ENCODE peak calls at places on chromosome 15, in four cellular contexts. O, A, C and G are unnamed samples. For H3K9me3, H3K4me1 and H3K27me3, the result is how much of the 10 kb centered on the place peaks cover.

GRCh38 chr15:60299452-60300047 is 98.2 kb downstream of the ANXA2 start:
- DNase-seq in C (peak), A (no peak), O (peak), G (peak)

GRCh38 chr15:35583863-35584528 is 38.0 kb upstream of the DPH6 start:
- DNase-seq in C (no peak), A (no peak), O (no peak), G (no peak)

GRCh38 chr15:75749820-75750219 is 37.2 kb upstream of the CSPG4 start:
- DNase-seq in O (no peak), A (peak), C (no peak), G (no peak)

GRCh38 chr15:100732359-100733055 is 130.1 kb downstream of the ASB7 start:
- DNase-seq in C (peak), A (peak), O (no peak), G (no peak)

GRCh38 chr15:72271221-72271620 is 1.1 kb downstream of the PARP6 start:
- DNase-seq in C (no peak), A (no peak), O (no peak), G (no peak)

GRCh38 chr15:87419341-87419740 is 837.2 kb downstream of the NTRK3 start:
- DNase-seq in A (no peak), O (no peak), C (no peak), G (no peak)

GRCh38 chr15:57114070-57114469 is 195.6 kb downstream of the TCF12 start:
- DNase-seq in A (no peak), C (peak), O (no peak), G (no peak)

GRCh38 chr15:22888120-22888859 is 49.8 kb downstream of the NIPA2 start:
- DNase-seq in O (no peak), A (no peak), C (peak), G (no peak)

GRCh38 chr15:43903864-43904290 is 77.1 kb downstream of the WDR76 start:
- DNase-seq in A (no peak), C (peak), O (peak), G (peak)

GRCh38 chr15:51846463-51847230 is 17.2 kb downstream of the TMOD3 start:
- DNase-seq in O (no peak), A (no peak), C (no peak), G (no peak)

GRCh38 chr15:31272558-31273257 is 53.9 kb upstream of the KLF13 start:
- DNase-seq in C (peak), O (peak), A (no peak), G (no peak)

GRCh38 chr15:100106732-100107131 is 235.0 kb downstream of the ADAMTS17 start:
- DNase-seq in A (peak), O (no peak), C (no peak), G (no peak)

GRCh38 chr15:80188293-80188692 is 35.5 kb downstream of the FAH start:
- DNase-seq in A (no peak), O (no peak), C (no peak), G (no peak)

GRCh38 chr15:88904257-88904807 is 8.8 kb downstream of the MFGE8 start:
- DNase-seq in A (no peak), O (no peak), C (no peak), G (no peak)

GRCh38 chr15:58340176-58340575 is 91.6 kb upstream of the LIPC start:
- DNase-seq in O (no peak), C (no peak), A (no peak), G (no peak)

GRCh38 chr15:81000144-81000625 is 538 bp upstream of the TLNRD1 start:
- DNase-seq in C (no peak), A (no peak), O (no peak), G (no peak)

GRCh38 chr15:36161781-36162212 is 417.6 kb upstream of the CDIN1 start:
- DNase-seq in C (no peak), A (no peak), O (no peak), G (no peak)

GRCh38 chr15:41989573-41990242 is 17.4 kb upstream of the EHD4 start:
- DNase-seq in A (peak), O (peak), C (peak), G (peak)

GRCh38 chr15:40776537-40777141 is 6.9 kb downstream of the C15orf62 start:
- DNase-seq in C (no peak), O (peak), A (peak), G (no peak)

GRCh38 chr15:100310511-100310910 is 31.3 kb downstream of the ADAMTS17 start:
- DNase-seq in O (peak), C (no peak), A (no peak), G (no peak)

GRCh38 chr15:66454143-66454542 is 43.4 kb downstream of the SNAPC5 start:
- DNase-seq in A (no peak), O (no peak), C (no peak), G (no peak)

GRCh38 chr15:74334127-74334526 is 33.3 kb downstream of the CYP11A1 start:
- DNase-seq in C (no peak), A (no peak), O (no peak), G (no peak)
- H3K9me3 ChIP-seq in C (under half), A (under half), O (under half), G (under half)

GRCh38 chr15:45116006-45116481 is 1.9 kb downstream of the DUOXA2 start:
- DNase-seq in A (peak), C (no peak), O (no peak), G (no peak)

GRCh38 chr15:45114076-45114750 is at the start of the genes DUOX2 and DUOXA2:
- DNase-seq in O (no peak), A (peak), C (no peak), G (no peak)

GRCh38 chr15:45113380-45113990 is 487 bp downstream of the DUOX2 start:
- DNase-seq in C (no peak), O (no peak), A (peak), G (no peak)

GRCh38 chr15:45115312-45115820 is 1.2 kb downstream of the DUOXA2 start:
- DNase-seq in A (peak), O (no peak), C (no peak), G (no peak)

GRCh38 chr15:45114751-45115085 is 592 bp downstream of the DUOXA2 start:
- DNase-seq in A (no peak), O (no peak), C (no peak), G (no peak)
- H3K4me1 ChIP-seq in A (under half), O (under half), C (under half), G (under half)

GRCh38 chr15:70478251-70478990 is 284.9 kb downstream of the UACA start:
- DNase-seq in O (no peak), A (peak), C (no peak), G (no peak)
- H3K27me3 ChIP-seq in O (under half), A (under half), C (under half), G (under half)

DNA sequence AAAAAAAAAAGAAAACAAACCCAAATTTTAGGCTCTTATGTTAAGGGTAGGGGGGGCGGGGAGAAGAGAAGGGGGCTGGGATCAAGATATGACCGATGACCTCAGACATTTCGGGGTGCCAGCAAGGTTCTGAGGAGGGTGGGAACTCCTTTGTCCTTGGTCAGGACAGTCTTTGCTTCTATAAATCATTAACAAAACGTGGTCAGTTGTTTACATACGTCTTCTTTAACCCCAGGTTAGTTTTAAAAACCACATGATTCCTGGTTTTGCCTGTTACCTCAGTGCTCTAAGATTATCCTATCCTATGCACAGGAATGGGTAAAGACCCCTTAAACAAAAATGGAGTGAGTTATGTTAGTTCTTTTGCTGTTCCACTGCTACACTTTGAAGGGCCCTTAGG is 285.5 kb downstream of the GABRG3 start:
- DNase-seq in O (no peak), A (no peak), C (no peak), G (no peak)
- H3K9me3 ChIP-seq in O (under half), A (under half), C (under half), G (under half)

GRCh38 chr15:64985382-64986033 is 4.2 kb downstream of the SPG21 start:
- DNase-seq in O (no peak), C (no peak), A (no peak), G (no peak)
- H3K4me1 ChIP-seq in O (under half), C (under half), A (under half), G (under half)

GRCh38 chr15:55827965-55828364 is 85.0 kb upstream of the PRTG start:
- DNase-seq in O (no peak), C (no peak), A (no peak), G (no peak)
- H3K27me3 ChIP-seq in O (under half), C (under half), A (under half), G (under half)

GRCh38 chr15:34161329-34161953 is 48.5 kb downstream of the KATNBL1 start:
- DNase-seq in C (no peak), O (no peak), A (no peak), G (no peak)
- H3K9me3 ChIP-seq in C (under half), O (under half), A (under half), G (under half)

GRCh38 chr15:90165157-90165556 is 36.0 kb upstream of the SEMA4B start:
- DNase-seq in C (no peak), O (no peak), A (no peak), G (no peak)

GRCh38 chr15:90162956-90163355 is 38.2 kb upstream of the SEMA4B start:
- DNase-seq in A (no peak), C (peak), O (no peak), G (no peak)

GRCh38 chr15:90161946-90162345 is 39.2 kb upstream of the SEMA4B start:
- DNase-seq in A (no peak), O (no peak), C (peak), G (no peak)

GRCh38 chr15:90165659-90166489 is 35.3 kb upstream of the SEMA4B start:
- DNase-seq in C (peak), O (peak), A (peak), G (no peak)

GRCh38 chr15:90167121-90167520 is 34.0 kb upstream of the SEMA4B start:
- DNase-seq in A (no peak), C (no peak), O (no peak), G (no peak)
- H3K4me1 ChIP-seq in A (under half), C (under half), O (under half), G (under half)

GRCh38 chr15:74134387-74135027 is 4.1 kb downstream of the ISLR2 start:
- DNase-seq in O (no peak), C (peak), A (peak), G (no peak)
- H3K27me3 ChIP-seq in O (half or more), C (under half), A (under half), G (half or more)

GRCh38 chr15:97521390-97521789 is 439.1 kb upstream of the ARRDC4 start:
- DNase-seq in O (no peak), A (no peak), C (no peak), G (no peak)
- H3K9me3 ChIP-seq in O (under half), A (under half), C (under half), G (under half)